ENCODE peak calls at places on chromosomes 1 and 21, in four cellular contexts. L is WTC11, E is K562, D is GM12878. R is an unnamed sample.

GRCh38 chr1:221336141-221336540 is 405.7 kb downstream of the DUSP10 start:
- DNase-seq in L (no peak), E (no peak), D (no peak), R (peak)

GRCh38 chr1:23964235-23964668 is 4.6 kb downstream of the PNRC2 start:
- DNase-seq in L (no peak), E (no peak), D (no peak), R (no peak)

GRCh38 chr1:89603651-89604413 is 29.1 kb upstream of the LRRC8C start:
- DNase-seq in L (no peak), E (no peak), D (no peak), R (no peak)

GRCh38 chr1:210367561-210367960 is 38.9 kb downstream of the HHAT start:
- DNase-seq in L (no peak), E (no peak), D (no peak), R (peak)

GRCh38 chr1:110068646-110069301 is 1.7 kb downstream of the ALX3 start:
- DNase-seq in L (peak), E (no peak), D (no peak), R (no peak)

GRCh38 chr1:19251305-19252196 is at the start of the genes EMC1 and MRTO4:
- DNase-seq in L (peak), E (peak), D (peak), R (peak)

GRCh38 chr1:3111616-3112021 is 42.6 kb downstream of the PRDM16 start:
- DNase-seq in L (no peak), E (no peak), D (no peak), R (no peak)

GRCh38 chr1:218421531-218421930 is 76.4 kb downstream of the TGFB2 start:
- DNase-seq in L (no peak), E (no peak), D (no peak), R (no peak)

GRCh38 chr1:167943541-167943940 is 6.7 kb upstream of the MPC2 start:
- DNase-seq in L (no peak), E (no peak), D (no peak), R (no peak)

GRCh38 chr21:22374218-22374969 is 1376.2 kb downstream of the NCAM2 start:
- DNase-seq in L (peak), E (no peak), D (no peak), R (no peak)

GRCh38 chr1:203287109-203287893 is 18.0 kb upstream of the BTG2 start:
- DNase-seq in L (no peak), E (peak), D (peak), R (no peak)

GRCh38 chr1:218585565-218586184 is 240.5 kb downstream of the TGFB2 start:
- DNase-seq in L (peak), E (no peak), D (no peak), R (no peak)

GRCh38 chr1:1199961-1200875 is 6.2 kb downstream of the TNFRSF18 start:
- DNase-seq in L (no peak), E (no peak), D (no peak), R (no peak)

GRCh38 chr21:37562920-37563640 is 196.5 kb downstream of the DYRK1A start:
- DNase-seq in L (peak), E (peak), D (no peak), R (no peak)

GRCh38 chr21:32426066-32426465 is 13.6 kb downstream of the EVA1C start:
- DNase-seq in L (no peak), E (no peak), D (no peak), R (no peak)

GRCh38 chr1:204929487-204930185 is 59.0 kb downstream of the NFASC start:
- DNase-seq in L (no peak), E (no peak), D (no peak), R (no peak)

GRCh38 chr1:68542586-68542985 is 45.7 kb upstream of the DEPDC1 start:
- DNase-seq in L (no peak), E (no peak), D (no peak), R (no peak)

GRCh38 chr1:201903135-201903534 is 14.4 kb downstream of the SHISA4 start:
- DNase-seq in L (no peak), E (no peak), D (no peak), R (no peak)

GRCh38 chr1:39852214-39852791 is 31.0 kb downstream of the TRIT1 start:
- DNase-seq in L (no peak), E (no peak), D (no peak), R (peak)

GRCh38 chr1:113660053-113660452 is 99.2 kb downstream of the PHTF1 start:
- DNase-seq in L (no peak), E (peak), D (no peak), R (no peak)

GRCh38 chr1:204883405-204883804 is 12.7 kb downstream of the NFASC start:
- DNase-seq in L (no peak), E (no peak), D (no peak), R (no peak)

GRCh38 chr1:7640350-7640749 is 130.7 kb upstream of the VAMP3 start:
- DNase-seq in L (no peak), E (no peak), D (no peak), R (no peak)
- TF ChIP-seq ETV6 in L (no peak), E (no peak), D (no peak), R (no peak)

DNA sequence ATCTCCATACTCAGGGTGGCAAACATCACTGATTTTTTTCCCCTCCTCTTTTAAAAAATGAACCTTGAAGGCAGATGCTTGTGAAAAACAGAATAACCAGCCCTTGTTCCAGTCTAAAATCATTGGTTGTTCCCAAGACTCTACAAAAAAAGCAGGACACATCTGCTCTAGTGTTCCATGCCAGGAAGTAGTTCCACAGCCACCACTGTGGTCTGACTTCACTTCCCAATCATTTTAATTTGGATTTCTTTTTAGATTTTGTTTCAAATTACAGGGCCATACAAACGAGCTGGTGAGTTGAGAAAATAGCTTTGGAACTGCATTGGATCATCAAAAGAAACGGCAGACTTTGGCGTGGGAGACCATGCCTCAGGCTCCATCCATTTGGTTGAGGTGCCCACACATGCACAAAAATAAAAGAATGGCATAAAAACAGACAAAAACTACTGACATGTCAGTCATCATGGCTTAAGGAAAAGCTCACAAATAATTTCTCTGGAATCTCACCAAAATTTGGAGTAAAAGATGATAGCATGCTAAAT is 210.0 kb downstream of the GABPA start:
- DNase-seq in L (no peak), E (no peak), D (no peak), R (no peak)
- TF ChIP-seq ETV6 in L (no peak), E (no peak), D (no peak), R (no peak)

GRCh38 chr1:27007909-27008582 is 4.6 kb downstream of the TENT5B start:
- DNase-seq in L (peak), E (no peak), D (no peak), R (no peak)
- TF ChIP-seq ETV6 in L (peak), E (no peak), D (no peak), R (no peak)

DNA sequence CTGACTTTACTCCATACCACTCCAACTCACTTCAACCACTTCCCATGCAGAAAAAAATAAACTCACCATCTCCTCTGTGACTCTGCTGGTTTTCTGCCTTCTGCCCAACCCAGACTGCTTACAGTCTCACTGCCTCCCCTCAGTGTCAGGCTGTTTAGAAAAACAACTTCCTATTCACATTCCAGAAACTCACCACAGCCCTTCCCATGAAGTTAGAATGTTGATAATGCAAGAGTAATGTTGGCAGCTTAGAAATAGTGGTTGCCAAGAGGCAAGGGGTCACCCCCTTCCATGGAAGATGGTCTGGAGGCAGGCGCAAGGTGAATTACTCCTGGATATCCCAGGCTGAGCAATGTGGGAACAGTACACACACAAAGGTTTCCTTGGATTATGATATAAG is at the start of gene SELP:
- DNase-seq in L (no peak), E (no peak), D (no peak), R (no peak)
- TF ChIP-seq ETV6 in L (no peak), E (no peak), D (no peak), R (no peak)

DNA sequence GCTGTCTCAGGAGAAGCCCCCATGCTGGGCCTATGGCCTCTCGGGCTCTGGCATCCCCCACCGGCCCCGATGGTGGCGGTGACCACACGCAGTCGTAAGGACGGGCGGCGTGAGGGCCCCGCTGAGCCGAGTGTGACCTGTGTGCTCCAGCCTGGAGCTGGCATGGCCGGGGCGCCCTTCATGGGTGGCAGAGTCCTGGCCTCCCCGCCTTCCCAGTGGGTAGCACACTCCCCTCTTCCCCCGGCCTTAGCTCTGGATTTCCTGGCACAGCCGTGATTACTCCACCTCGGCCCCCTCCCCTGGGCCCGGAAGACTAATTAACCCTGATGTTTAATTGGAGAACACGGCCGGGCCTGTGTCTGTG is 44.6 kb downstream of the SLX9 start:
- DNase-seq in L (no peak), E (no peak), D (no peak), R (peak)
- TF ChIP-seq ETV6 in L (no peak), E (no peak), D (no peak), R (peak)

GRCh38 chr1:220296941-220297460 is 24.7 kb upstream of the RAB3GAP2 start:
- DNase-seq in L (no peak), E (no peak), D (no peak), R (no peak)
- TF ChIP-seq ETV6 in L (no peak), E (no peak), D (no peak), R (no peak)

DNA sequence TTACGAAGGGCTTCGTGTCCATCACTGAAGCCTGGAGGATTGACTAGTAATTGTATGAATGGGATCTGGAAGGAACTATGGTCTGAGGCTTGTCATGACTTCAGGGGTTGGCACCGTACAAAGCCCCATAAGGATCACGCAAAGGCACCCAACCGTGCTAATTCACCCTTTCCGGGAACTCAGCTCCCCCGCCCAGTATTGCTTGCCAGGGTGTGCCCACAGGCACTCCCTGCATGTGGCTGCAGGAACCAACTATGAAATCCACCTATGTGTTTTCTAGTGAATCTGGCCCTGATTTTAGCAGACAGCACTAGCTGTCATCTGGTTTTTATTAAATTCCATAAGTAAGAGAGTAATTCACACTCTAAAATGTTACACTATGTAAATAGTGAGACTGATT is 139.2 kb downstream of the TM2D1 start:
- DNase-seq in L (no peak), E (no peak), D (no peak), R (no peak)
- TF ChIP-seq ETV6 in L (no peak), E (no peak), D (no peak), R (no peak)

R was measured in HepG2.